ENCODE peak calls at places on chromosomes 4 and X, in eight cellular contexts. Z, J, C, S, E, P, U and K are unnamed samples.

GRCh38 chr4:55468724-55469123 is 73.0 kb downstream of the TMEM165 start:
- DNase-seq in Z (no peak), J (no peak), C (peak), S (no peak), E (no peak), P (no peak), U (no peak), K (no peak)

GRCh38 chr4:175271010-175271630 is 353.0 kb downstream of the ADAM29 start:
- DNase-seq in Z (no peak), J (no peak), C (no peak), S (no peak), E (no peak), P (no peak), U (no peak), K (no peak)

GRCh38 chr4:158170691-158171455 is 2.0 kb downstream of the GASK1B start:
- DNase-seq in Z (peak), J (peak), C (peak), S (no peak), E (no peak), P (peak), U (peak), K (peak)

GRCh38 chr4:153409924-153410501 is 56.1 kb upstream of the TMEM131L start:
- DNase-seq in Z (no peak), J (no peak), C (peak), S (no peak), E (no peak), P (no peak), U (no peak), K (no peak)

GRCh38 chr4:102789317-102789717 is 28.5 kb upstream of the MANBA start:
- DNase-seq in Z (no peak), J (no peak), C (peak), S (no peak), E (no peak), P (no peak), U (no peak), K (no peak)

GRCh38 chrX:10577863-10578262 is 42.5 kb downstream of the MID1 start:
- DNase-seq in Z (no peak), J (no peak), C (no peak), S (no peak), E (no peak), P (no peak), U (no peak), K (no peak)

GRCh38 chr4:80263541-80264351 is 2.7 kb upstream of the FGF5 start:
- DNase-seq in Z (peak), J (no peak), C (no peak), S (no peak), E (no peak), P (no peak), U (no peak), K (no peak)

GRCh38 chr4:69518543-69519198 is 23.0 kb upstream of the UGT2B4 start:
- DNase-seq in Z (no peak), J (no peak), C (no peak), S (no peak), E (no peak), P (no peak), U (no peak), K (no peak)

GRCh38 chr4:52822583-52823477 is 39.3 kb upstream of the RASL11B start:
- DNase-seq in Z (no peak), J (no peak), C (peak), S (no peak), E (no peak), P (no peak), U (no peak), K (no peak)

GRCh38 chr4:184450045-184450444 is 24.3 kb downstream of the IRF2 start:
- DNase-seq in Z (no peak), J (no peak), C (peak), S (no peak), E (no peak), P (no peak), U (no peak), K (no peak)

GRCh38 chr4:39032218-39033085 is at the start of gene TMEM156:
- DNase-seq in Z (no peak), J (no peak), C (peak), S (no peak), E (no peak), P (no peak), U (no peak), K (no peak)

GRCh38 chrX:18944482-18944881 is 39.4 kb downstream of the PHKA2 start:
- DNase-seq in Z (no peak), J (no peak), C (no peak), S (no peak), E (no peak), P (no peak), U (no peak), K (no peak)

GRCh38 chr4:69098470-69098869 is 2.2 kb downstream of the UGT2B7 start:
- DNase-seq in Z (no peak), J (no peak), C (no peak), S (peak), E (no peak), P (no peak), U (no peak), K (no peak)

GRCh38 chr4:141652161-141652778 is 15.9 kb downstream of the IL15 start:
- DNase-seq in Z (no peak), J (no peak), C (peak), S (no peak), E (no peak), P (no peak), U (no peak), K (no peak)

GRCh38 chrX:66110112-66110511 is 53.9 kb upstream of the HEPH start:
- DNase-seq in Z (peak), J (no peak), C (peak), S (no peak), E (no peak), P (no peak), U (no peak), K (no peak)

GRCh38 chr4:83618991-83619390 is 83.1 kb downstream of the GPAT3 start:
- DNase-seq in Z (no peak), J (no peak), C (peak), S (peak), E (no peak), P (no peak), U (no peak), K (peak)

GRCh38 chr4:1939664-1940509 is 68.7 kb downstream of the NSD2 start:
- DNase-seq in Z (no peak), J (no peak), C (peak), S (peak), E (no peak), P (no peak), U (no peak), K (no peak)

GRCh38 chr4:212438-213174 is 88.3 kb downstream of the ZNF718 start:
- DNase-seq in Z (peak), J (peak), C (peak), S (peak), E (peak), P (peak), U (peak), K (peak)

GRCh38 chr4:31259119-31259518 is 539.0 kb downstream of the PCDH7 start:
- DNase-seq in Z (no peak), J (no peak), C (no peak), S (no peak), E (no peak), P (no peak), U (no peak), K (no peak)

GRCh38 chr4:148795156-148795864 is 353.1 kb upstream of the NR3C2 start:
- DNase-seq in Z (peak), J (no peak), C (peak), S (peak), E (no peak), P (no peak), U (peak), K (peak)

GRCh38 chr4:82367438-82368097 is 6.2 kb downstream of the HNRNPD start:
- DNase-seq in Z (no peak), J (no peak), C (no peak), S (no peak), E (no peak), P (no peak), U (no peak), K (no peak)

GRCh38 chr4:1246111-1246881 is 2.6 kb downstream of the CTBP1 start:
- DNase-seq in Z (peak), J (peak), C (no peak), S (no peak), E (no peak), P (no peak), U (peak), K (peak)

GRCh38 chr4:183876268-183876934 is 28.7 kb upstream of the STOX2 start:
- DNase-seq in Z (no peak), J (peak), C (peak), S (peak), E (no peak), P (peak), U (peak), K (peak)

GRCh38 chr4:87365348-87365747 is 25.6 kb downstream of the HSD17B11 start:
- DNase-seq in Z (no peak), J (no peak), C (no peak), S (no peak), E (no peak), P (no peak), U (no peak), K (no peak)

GRCh38 chr4:105191621-105192210 is 45.0 kb downstream of the TET2 start:
- DNase-seq in Z (no peak), J (no peak), C (peak), S (no peak), E (no peak), P (no peak), U (no peak), K (no peak)

GRCh38 chr4:38132843-38133662 is 172.9 kb downstream of the PTTG2 start:
- DNase-seq in Z (no peak), J (no peak), C (no peak), S (no peak), E (no peak), P (no peak), U (no peak), K (no peak)

GRCh38 chrX:136260801-136261200 is 9.6 kb upstream of the MAP7D3 start:
- DNase-seq in Z (no peak), J (peak), C (peak), S (no peak), E (no peak), P (no peak), U (no peak), K (no peak)

GRCh38 chr4:186002853-186003252 is 66.1 kb upstream of the TLR3 start:
- DNase-seq in Z (no peak), J (no peak), C (no peak), S (no peak), E (no peak), P (no peak), U (no peak), K (no peak)

GRCh38 chr4:2084316-2084715 is 25.2 kb downstream of the NAT8L start:
- DNase-seq in Z (no peak), J (peak), C (peak), S (peak), E (no peak), P (no peak), U (no peak), K (no peak)

GRCh38 chr4:157558016-157558415 is 337.5 kb downstream of the GRIA2 start:
- DNase-seq in Z (no peak), J (no peak), C (no peak), S (no peak), E (no peak), P (no peak), U (no peak), K (no peak)

GRCh38 chr4:78020677-78021076 is 36.4 kb upstream of the FRAS1 start:
- DNase-seq in Z (no peak), J (no peak), C (no peak), S (no peak), E (no peak), P (no peak), U (no peak), K (no peak)

GRCh38 chr4:142656178-142656577 is 189.9 kb downstream of the INPP4B start:
- DNase-seq in Z (peak), J (no peak), C (no peak), S (no peak), E (no peak), P (no peak), U (no peak), K (no peak)

GRCh38 chrX:135295238-135295943 is 13.9 kb upstream of the ETDC start:
- DNase-seq in Z (peak), J (no peak), C (peak), S (no peak), E (peak), P (no peak), U (peak), K (peak)

GRCh38 chr4:125316391-125316780 is 1.6 kb downstream of the FAT4 start:
- DNase-seq in Z (peak), J (peak), C (no peak), S (peak), E (no peak), P (peak), U (peak), K (peak)

GRCh38 chr4:38235338-38235737 is 275.1 kb downstream of the PTTG2 start:
- DNase-seq in Z (no peak), J (no peak), C (no peak), S (no peak), E (no peak), P (no peak), U (no peak), K (no peak)

GRCh38 chr4:129264008-129264657 is 168.2 kb downstream of the C4orf33 start:
- DNase-seq in Z (no peak), J (no peak), C (no peak), S (no peak), E (no peak), P (no peak), U (no peak), K (no peak)

GRCh38 chr4:39905656-39906055 is 72.1 kb downstream of the PDS5A start:
- DNase-seq in Z (no peak), J (no peak), C (no peak), S (no peak), E (no peak), P (no peak), U (no peak), K (no peak)

GRCh38 chr4:184328022-184328736 is 110.5 kb upstream of the ENPP6 start:
- DNase-seq in Z (no peak), J (no peak), C (no peak), S (no peak), E (no peak), P (no peak), U (no peak), K (no peak)

GRCh38 chr4:47065099-47065498 is 33.7 kb downstream of the GABRB1 start:
- DNase-seq in Z (no peak), J (no peak), C (no peak), S (no peak), E (no peak), P (peak), U (no peak), K (no peak)

GRCh38 chrX:39652336-39652735 is 445.4 kb downstream of the BCOR start:
- DNase-seq in Z (peak), J (no peak), C (peak), S (no peak), E (no peak), P (no peak), U (no peak), K (no peak)
- TF ChIP-seq CTCF in Z (no peak), J (no peak), C (peak), S (no peak), E (peak), P (peak), U (peak), K (peak)

DNA sequence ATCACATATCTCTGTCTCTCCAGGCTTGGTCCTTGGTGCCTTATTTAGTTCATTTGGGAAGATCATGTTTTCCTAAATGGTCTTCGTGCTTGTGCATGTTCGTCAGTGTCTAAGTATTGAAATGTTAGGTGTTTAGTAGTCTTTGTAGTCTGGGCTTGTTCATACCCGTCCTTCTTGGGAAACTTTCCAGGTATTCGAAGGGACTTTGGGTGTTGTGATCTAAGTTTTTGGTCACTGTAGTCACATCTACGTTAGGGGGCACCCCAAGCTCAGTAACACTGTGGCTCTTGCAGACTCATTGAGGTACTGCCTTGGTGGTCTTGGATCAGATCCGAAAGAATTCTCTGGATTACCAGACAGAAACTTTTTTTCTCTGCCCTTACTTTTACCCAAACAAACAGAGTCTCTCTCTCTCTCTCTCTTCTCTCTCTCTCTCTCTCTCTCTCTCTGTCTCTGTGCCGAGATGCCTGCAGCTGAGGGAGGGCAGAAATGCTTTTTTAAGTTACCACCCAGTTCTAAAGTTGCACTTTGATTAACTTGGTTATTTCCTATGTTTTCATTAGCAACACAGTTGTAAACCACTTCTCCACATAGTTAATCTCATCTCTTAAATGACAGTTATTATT is 67.6 kb upstream of the SLC7A3 start:
- DNase-seq in Z (peak), J (no peak), C (peak), S (no peak), E (peak), P (peak), U (no peak), K (no peak)
- TF ChIP-seq CTCF in Z (no peak), J (peak), C (peak), S (no peak), E (peak), P (peak), U (peak), K (no peak)

GRCh38 chr4:89868999-89869589 is 25.6 kb upstream of the MMRN1 start:
- DNase-seq in Z (no peak), J (no peak), C (peak), S (no peak), E (no peak), P (no peak), U (no peak), K (no peak)
- TF ChIP-seq CTCF in Z (peak), J (no peak), C (peak), S (peak), E (peak), P (peak), U (peak), K (no peak)

GRCh38 chrX:145178268-145178667 is 69.0 kb upstream of the SPANXN1 start:
- DNase-seq in Z (no peak), J (no peak), C (no peak), S (no peak), E (no peak), P (no peak), U (no peak), K (no peak)
- TF ChIP-seq CTCF in Z (no peak), J (no peak), C (no peak), S (no peak), E (peak), P (no peak), U (no peak), K (no peak)

GRCh38 chr4:119084503-119084902 is 51.1 kb upstream of the MYOZ2 start:
- DNase-seq in Z (no peak), J (no peak), C (no peak), S (no peak), E (no peak), P (no peak), U (no peak), K (no peak)

GRCh38 chr4:119082661-119083060 is 53.0 kb upstream of the MYOZ2 start:
- DNase-seq in Z (no peak), J (no peak), C (no peak), S (no peak), E (no peak), P (no peak), U (no peak), K (no peak)

GRCh38 chr4:119087121-119087520 is 48.5 kb upstream of the MYOZ2 start:
- DNase-seq in Z (no peak), J (no peak), C (no peak), S (no peak), E (no peak), P (no peak), U (no peak), K (no peak)

GRCh38 chr4:119093042-119093827 is 42.4 kb upstream of the MYOZ2 start:
- DNase-seq in Z (no peak), J (no peak), C (peak), S (peak), E (no peak), P (no peak), U (no peak), K (no peak)

GRCh38 chr4:119087656-119088055 is 48.0 kb upstream of the MYOZ2 start:
- DNase-seq in Z (no peak), J (no peak), C (no peak), S (no peak), E (no peak), P (no peak), U (no peak), K (no peak)
- TF ChIP-seq CTCF in Z (no peak), J (no peak), C (no peak), S (no peak), E (no peak), P (no peak), U (no peak), K (no peak)

GRCh38 chr4:57091657-57092162 is 18.5 kb downstream of the IGFBP7 start:
- DNase-seq in Z (no peak), J (peak), C (no peak), S (no peak), E (no peak), P (no peak), U (no peak), K (no peak)

GRCh38 chr4:57095245-57095644 is 14.9 kb downstream of the IGFBP7 start:
- DNase-seq in Z (no peak), J (no peak), C (no peak), S (no peak), E (no peak), P (no peak), U (no peak), K (no peak)

GRCh38 chr4:57093816-57094481 is 16.2 kb downstream of the IGFBP7 start:
- DNase-seq in Z (no peak), J (no peak), C (no peak), S (no peak), E (no peak), P (peak), U (peak), K (no peak)

GRCh38 chr4:57095956-57096355 is 14.2 kb downstream of the IGFBP7 start:
- DNase-seq in Z (no peak), J (no peak), C (no peak), S (no peak), E (no peak), P (no peak), U (no peak), K (no peak)

GRCh38 chr4:57094482-57095223 is 15.5 kb downstream of the IGFBP7 start:
- DNase-seq in Z (no peak), J (no peak), C (peak), S (no peak), E (no peak), P (no peak), U (no peak), K (no peak)
- TF ChIP-seq CTCF in Z (no peak), J (peak), C (peak), S (no peak), E (no peak), P (no peak), U (no peak), K (no peak)

GRCh38 chr4:7151668-7152227 is 40.6 kb upstream of the SORCS2 start:
- DNase-seq in Z (no peak), J (no peak), C (no peak), S (no peak), E (no peak), P (no peak), U (no peak), K (no peak)
- TF ChIP-seq CTCF in Z (no peak), J (no peak), C (peak), S (no peak), E (peak), P (no peak), U (peak), K (no peak)

GRCh38 chrX:113947548-113947947 is 636.3 kb upstream of the HTR2C start:
- DNase-seq in Z (no peak), J (no peak), C (no peak), S (no peak), E (no peak), P (no peak), U (no peak), K (no peak)
- TF ChIP-seq CTCF in Z (no peak), J (no peak), C (no peak), S (no peak), E (peak), P (no peak), U (no peak), K (no peak)